ENCODE peak calls at places on chromosomes 11 and 22, in ten cellular contexts. One of them, this sample, is unnamed.

GRCh38 chr11:70050243-70050642 is 27.9 kb upstream of the ANO1 start:
- DNase-seq in breast epithelium: no peak
- DNase-seq in A549: no peak
- DNase-seq in uterus: no peak
- DNase-seq in heart left ventricle: no peak
- DNase-seq in ovary: no peak
- DNase-seq in sigmoid colon: no peak
- DNase-seq in HCT116: no peak
- DNase-seq in Peyer's patch: no peak
- DNase-seq in transverse colon: no peak
- DNase-seq in this sample: no peak

GRCh38 chr22:44204937-44205712 is 24.4 kb downstream of the PARVG start:
- DNase-seq in breast epithelium: peak
- DNase-seq in A549: no peak
- DNase-seq in uterus: no peak
- DNase-seq in heart left ventricle: peak
- DNase-seq in ovary: peak
- DNase-seq in sigmoid colon: peak
- DNase-seq in HCT116: no peak
- DNase-seq in Peyer's patch: peak
- DNase-seq in transverse colon: no peak
- DNase-seq in this sample: no peak

GRCh38 chr11:29448246-29448877 is 568.5 kb downstream of the KCNA4 start:
- DNase-seq in breast epithelium: no peak
- DNase-seq in A549: peak
- DNase-seq in uterus: no peak
- DNase-seq in heart left ventricle: no peak
- DNase-seq in ovary: no peak
- DNase-seq in sigmoid colon: no peak
- DNase-seq in HCT116: peak
- DNase-seq in Peyer's patch: no peak
- DNase-seq in transverse colon: no peak
- DNase-seq in this sample: no peak

GRCh38 chr11:121838571-121838970 is 277.4 kb downstream of the BLID start:
- DNase-seq in breast epithelium: no peak
- DNase-seq in A549: no peak
- DNase-seq in uterus: no peak
- DNase-seq in heart left ventricle: no peak
- DNase-seq in ovary: no peak
- DNase-seq in sigmoid colon: no peak
- DNase-seq in HCT116: no peak
- DNase-seq in Peyer's patch: no peak
- DNase-seq in transverse colon: no peak
- DNase-seq in this sample: no peak

GRCh38 chr11:62245271-62245753 is 3.3 kb downstream of the SCGB1D2 start:
- DNase-seq in breast epithelium: no peak
- DNase-seq in A549: peak
- DNase-seq in uterus: no peak
- DNase-seq in heart left ventricle: no peak
- DNase-seq in ovary: no peak
- DNase-seq in sigmoid colon: no peak
- DNase-seq in HCT116: no peak
- DNase-seq in Peyer's patch: no peak
- DNase-seq in transverse colon: no peak
- DNase-seq in this sample: no peak

GRCh38 chr11:11213117-11213516 is 139.9 kb downstream of the CSNK2A3 start:
- DNase-seq in breast epithelium: no peak
- DNase-seq in A549: no peak
- DNase-seq in uterus: no peak
- DNase-seq in heart left ventricle: no peak
- DNase-seq in ovary: no peak
- DNase-seq in sigmoid colon: no peak
- DNase-seq in HCT116: no peak
- DNase-seq in Peyer's patch: no peak
- DNase-seq in transverse colon: no peak
- DNase-seq in this sample: no peak

GRCh38 chr11:14248577-14248976 is 110.4 kb downstream of the RRAS2 start:
- DNase-seq in breast epithelium: no peak
- DNase-seq in A549: no peak
- DNase-seq in uterus: no peak
- DNase-seq in heart left ventricle: no peak
- DNase-seq in ovary: no peak
- DNase-seq in sigmoid colon: no peak
- DNase-seq in HCT116: no peak
- DNase-seq in Peyer's patch: peak
- DNase-seq in transverse colon: no peak
- DNase-seq in this sample: no peak

GRCh38 chr11:71094296-71095077 is 157.9 kb downstream of the SHANK2 start:
- DNase-seq in breast epithelium: no peak
- DNase-seq in A549: no peak
- DNase-seq in uterus: no peak
- DNase-seq in heart left ventricle: no peak
- DNase-seq in ovary: no peak
- DNase-seq in sigmoid colon: no peak
- DNase-seq in HCT116: no peak
- DNase-seq in Peyer's patch: no peak
- DNase-seq in transverse colon: no peak
- DNase-seq in this sample: no peak

GRCh38 chr11:78929092-78929905 is 354.6 kb upstream of the NARS2 start:
- DNase-seq in breast epithelium: no peak
- DNase-seq in A549: no peak
- DNase-seq in uterus: no peak
- DNase-seq in heart left ventricle: no peak
- DNase-seq in ovary: no peak
- DNase-seq in sigmoid colon: no peak
- DNase-seq in HCT116: no peak
- DNase-seq in Peyer's patch: no peak
- DNase-seq in transverse colon: no peak
- DNase-seq in this sample: no peak

GRCh38 chr11:2805388-2806057 is 80.1 kb downstream of the CDKN1C start:
- DNase-seq in breast epithelium: peak
- DNase-seq in A549: no peak
- DNase-seq in uterus: peak
- DNase-seq in heart left ventricle: no peak
- DNase-seq in ovary: peak
- DNase-seq in sigmoid colon: peak
- DNase-seq in HCT116: no peak
- DNase-seq in Peyer's patch: peak
- DNase-seq in transverse colon: peak
- DNase-seq in this sample: no peak

GRCh38 chr11:2807801-2808241 is 77.8 kb downstream of the CDKN1C start:
- DNase-seq in breast epithelium: peak
- DNase-seq in A549: no peak
- DNase-seq in uterus: peak
- DNase-seq in heart left ventricle: peak
- DNase-seq in ovary: peak
- DNase-seq in sigmoid colon: peak
- DNase-seq in HCT116: no peak
- DNase-seq in Peyer's patch: peak
- DNase-seq in transverse colon: peak
- DNase-seq in this sample: no peak

GRCh38 chr11:2808850-2809847 is 76.4 kb downstream of the CDKN1C start:
- DNase-seq in breast epithelium: peak
- DNase-seq in A549: no peak
- DNase-seq in uterus: peak
- DNase-seq in heart left ventricle: no peak
- DNase-seq in ovary: peak
- DNase-seq in sigmoid colon: peak
- DNase-seq in HCT116: no peak
- DNase-seq in Peyer's patch: no peak
- DNase-seq in transverse colon: peak
- DNase-seq in this sample: no peak

GRCh38 chr11:2806351-2807058 is 79.1 kb downstream of the CDKN1C start:
- DNase-seq in breast epithelium: peak
- DNase-seq in A549: no peak
- DNase-seq in uterus: peak
- DNase-seq in heart left ventricle: peak
- DNase-seq in ovary: peak
- DNase-seq in sigmoid colon: peak
- DNase-seq in HCT116: no peak
- DNase-seq in Peyer's patch: peak
- DNase-seq in transverse colon: peak
- DNase-seq in this sample: no peak

GRCh38 chr11:2807276-2807681 is 78.3 kb downstream of the CDKN1C start:
- DNase-seq in breast epithelium: peak
- DNase-seq in A549: no peak
- DNase-seq in uterus: peak
- DNase-seq in heart left ventricle: peak
- DNase-seq in ovary: peak
- DNase-seq in sigmoid colon: peak
- DNase-seq in HCT116: no peak
- DNase-seq in Peyer's patch: peak
- DNase-seq in transverse colon: peak
- DNase-seq in this sample: no peak
- H3K4me3 ChIP-seq in breast epithelium: peak
- H3K4me3 ChIP-seq in A549: no peak
- H3K4me3 ChIP-seq in uterus: peak
- H3K4me3 ChIP-seq in heart left ventricle: no peak
- H3K4me3 ChIP-seq in ovary: no peak
- H3K4me3 ChIP-seq in sigmoid colon: peak
- H3K4me3 ChIP-seq in HCT116: no peak
- H3K4me3 ChIP-seq in Peyer's patch: no peak
- H3K4me3 ChIP-seq in transverse colon: no peak
- H3K4me3 ChIP-seq in this sample: peak

GRCh38 chr11:35227551-35228341 is 88.8 kb downstream of the CD44 start:
- DNase-seq in breast epithelium: no peak
- DNase-seq in A549: no peak
- DNase-seq in uterus: no peak
- DNase-seq in heart left ventricle: no peak
- DNase-seq in ovary: no peak
- DNase-seq in sigmoid colon: no peak
- DNase-seq in HCT116: no peak
- DNase-seq in Peyer's patch: no peak
- DNase-seq in transverse colon: no peak
- DNase-seq in this sample: no peak
- TF ChIP-seq POLR2A in breast epithelium: no peak
- TF ChIP-seq POLR2A in A549: no peak
- TF ChIP-seq POLR2A in uterus: no peak
- TF ChIP-seq POLR2A in heart left ventricle: no peak
- TF ChIP-seq POLR2A in ovary: no peak
- TF ChIP-seq POLR2A in sigmoid colon: no peak
- TF ChIP-seq POLR2A in HCT116: no peak
- TF ChIP-seq POLR2A in Peyer's patch: no peak
- TF ChIP-seq POLR2A in transverse colon: no peak
- TF ChIP-seq POLR2A in this sample: no peak

DNA sequence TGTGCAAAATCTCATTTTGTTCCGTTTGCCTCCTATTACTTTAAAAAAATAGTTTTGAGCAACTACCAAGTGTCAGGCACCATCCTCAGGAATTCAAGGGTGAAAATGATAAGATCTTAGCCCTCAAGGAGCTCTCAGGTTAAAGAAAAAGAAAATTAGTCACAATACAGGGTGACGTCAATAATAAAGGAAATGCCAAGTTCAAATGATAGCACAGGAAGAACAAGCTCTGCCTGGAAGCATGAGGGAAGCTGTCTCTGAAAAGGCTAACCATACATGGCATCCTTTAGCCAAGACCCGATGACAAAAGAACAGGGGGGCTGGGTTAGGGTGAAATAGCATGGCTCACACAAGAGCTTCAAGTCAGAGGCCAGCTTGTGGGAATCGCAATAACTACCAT is 11.1 kb upstream of the MPZL2 start:
- DNase-seq in breast epithelium: no peak
- DNase-seq in A549: no peak
- DNase-seq in uterus: peak
- DNase-seq in heart left ventricle: no peak
- DNase-seq in ovary: no peak
- DNase-seq in sigmoid colon: no peak
- DNase-seq in HCT116: no peak
- DNase-seq in Peyer's patch: no peak
- DNase-seq in transverse colon: no peak
- DNase-seq in this sample: no peak
- H3K27ac ChIP-seq in breast epithelium: peak
- H3K27ac ChIP-seq in A549: no peak
- H3K27ac ChIP-seq in uterus: peak
- H3K27ac ChIP-seq in heart left ventricle: peak
- H3K27ac ChIP-seq in ovary: no peak
- H3K27ac ChIP-seq in sigmoid colon: no peak
- H3K27ac ChIP-seq in HCT116: no peak
- H3K27ac ChIP-seq in Peyer's patch: no peak
- H3K27ac ChIP-seq in transverse colon: peak
- H3K27ac ChIP-seq in this sample: peak

DNA sequence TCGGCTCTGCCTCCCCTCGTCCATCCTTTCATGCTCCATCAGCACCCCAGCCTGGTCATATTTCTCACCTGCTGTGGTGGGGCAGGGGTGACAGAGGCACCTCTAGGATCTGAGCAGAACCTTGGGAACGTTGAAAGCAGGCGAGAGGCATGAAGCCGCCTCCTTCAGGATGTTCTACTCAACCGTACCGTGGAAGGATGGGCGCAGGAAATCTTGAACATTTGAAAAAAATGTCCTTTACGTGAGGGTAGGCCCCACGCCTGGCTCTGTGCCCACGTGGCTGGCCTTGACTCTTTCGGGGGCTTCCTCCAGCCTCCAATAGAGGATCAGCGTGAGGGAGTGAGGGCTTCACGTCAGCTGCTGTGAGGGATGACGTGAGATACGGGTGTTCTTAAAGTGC is 90.7 kb downstream of the TBC1D22A start:
- DNase-seq in breast epithelium: no peak
- DNase-seq in A549: no peak
- DNase-seq in uterus: no peak
- DNase-seq in heart left ventricle: no peak
- DNase-seq in ovary: no peak
- DNase-seq in sigmoid colon: no peak
- DNase-seq in HCT116: no peak
- DNase-seq in Peyer's patch: no peak
- DNase-seq in transverse colon: no peak
- DNase-seq in this sample: no peak
- H3K4me3 ChIP-seq in breast epithelium: no peak
- H3K4me3 ChIP-seq in A549: no peak
- H3K4me3 ChIP-seq in uterus: no peak
- H3K4me3 ChIP-seq in heart left ventricle: no peak
- H3K4me3 ChIP-seq in ovary: no peak
- H3K4me3 ChIP-seq in sigmoid colon: no peak
- H3K4me3 ChIP-seq in HCT116: no peak
- H3K4me3 ChIP-seq in Peyer's patch: no peak
- H3K4me3 ChIP-seq in transverse colon: no peak
- H3K4me3 ChIP-seq in this sample: no peak

DNA sequence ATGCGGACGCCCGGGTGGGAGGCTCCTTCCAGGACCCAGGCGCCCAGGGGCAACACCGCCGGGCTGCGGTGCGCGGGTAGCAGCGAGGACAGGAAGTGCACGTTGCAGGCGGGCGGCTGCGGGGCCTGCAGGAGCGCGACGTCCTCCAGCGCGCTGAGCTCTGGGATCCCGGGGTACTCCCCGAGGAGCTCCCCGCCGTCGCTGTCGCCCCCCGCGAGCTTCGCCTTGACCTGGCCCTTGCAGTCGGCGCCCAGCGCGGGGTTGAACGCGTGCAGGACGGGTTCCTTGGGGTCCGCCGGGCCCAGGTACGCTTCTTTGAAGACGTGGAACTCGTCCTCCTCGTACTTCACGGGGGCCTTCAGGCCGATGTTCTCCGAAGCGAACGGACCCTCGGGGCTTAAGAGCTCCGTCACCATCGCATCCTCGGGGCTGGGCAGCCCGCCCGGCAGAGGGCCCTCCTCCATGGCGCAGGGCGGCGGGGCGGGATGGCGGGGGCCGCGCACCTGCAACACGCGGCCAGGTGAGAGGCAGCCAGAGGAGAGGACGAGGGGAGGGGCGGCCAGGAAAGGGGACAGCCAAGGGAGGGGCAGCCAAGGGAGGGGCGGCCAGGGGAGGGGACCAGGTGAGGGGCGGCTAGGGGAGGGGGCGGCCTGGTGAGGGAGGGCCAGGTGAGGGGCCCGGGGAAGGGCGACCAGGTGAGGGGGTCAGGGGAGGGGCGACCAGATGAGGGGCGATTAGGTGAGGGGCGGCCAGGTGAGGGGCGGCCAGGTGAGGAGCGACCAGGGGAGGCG is 928 bp downstream of the TESMIN start:
- DNase-seq in breast epithelium: no peak
- DNase-seq in A549: no peak
- DNase-seq in uterus: no peak
- DNase-seq in heart left ventricle: no peak
- DNase-seq in ovary: peak
- DNase-seq in sigmoid colon: no peak
- DNase-seq in HCT116: no peak
- DNase-seq in Peyer's patch: peak
- DNase-seq in transverse colon: peak
- DNase-seq in this sample: no peak
- TF ChIP-seq POLR2A in breast epithelium: no peak
- TF ChIP-seq POLR2A in A549: no peak
- TF ChIP-seq POLR2A in uterus: no peak
- TF ChIP-seq POLR2A in heart left ventricle: no peak
- TF ChIP-seq POLR2A in ovary: no peak
- TF ChIP-seq POLR2A in sigmoid colon: no peak
- TF ChIP-seq POLR2A in HCT116: no peak
- TF ChIP-seq POLR2A in Peyer's patch: no peak
- TF ChIP-seq POLR2A in transverse colon: no peak
- TF ChIP-seq POLR2A in this sample: no peak

This sample was measured in esophagus squamous epithelium.